ENCODE peak calls at places on chromosomes 4 and X, in five cellular contexts. X, Z, G, T and S are unnamed samples.

GRCh38 chrX:53128097-53128749 is 34.3 kb downstream of the KANTR start:
- DNase-seq in Z (no peak), T (peak; percentile 35), X (no peak), G (peak; percentile 6), S (peak; percentile 3)

GRCh38 chr4:52172166-52172565 is 121.1 kb downstream of the SPATA18 start:
- DNase-seq in X (no peak), Z (no peak), T (no peak), G (no peak), S (peak; percentile 22)

GRCh38 chrX:72130762-72131231 is 918 bp downstream of the RTL5 start:
- DNase-seq in Z (no peak), G (no peak), T (no peak), X (no peak), S (no peak)

GRCh38 chrX:23235051-23235450 is 99.6 kb upstream of the PTCHD1 start:
- DNase-seq in X (no peak), Z (no peak), G (no peak), T (no peak), S (no peak)

GRCh38 chrX:132292753-132293152 is 73.5 kb upstream of the RAP2C start:
- DNase-seq in T (peak; percentile 57), Z (peak; percentile 31), G (peak; percentile 22), X (peak; percentile 35), S (peak; percentile 59)

GRCh38 chr4:82524570-82525152 is 37.1 kb downstream of the TMEM150C start:
- DNase-seq in X (no peak), G (no peak), T (no peak), Z (no peak), S (peak; percentile 32)

GRCh38 chrX:139762400-139763183 is 54.6 kb upstream of the MCF2 start:
- DNase-seq in T (peak; percentile 44), X (no peak), G (peak; percentile 4), Z (no peak), S (no peak)

GRCh38 chr4:18071894-18072293 is 50.3 kb upstream of the LCORL start:
- DNase-seq in T (no peak), X (no peak), G (no peak), Z (no peak), S (no peak)

GRCh38 chr4:174154455-174154854 is 129.0 kb downstream of the FBXO8 start:
- DNase-seq in Z (no peak), T (peak; percentile 76), G (peak; percentile 19), X (no peak), S (peak; percentile 85)

GRCh38 chr4:176002007-176002623 is 63.5 kb upstream of the WDR17 start:
- DNase-seq in Z (peak; percentile 43), G (peak; percentile 12), X (no peak), T (no peak), S (peak; percentile 37)

GRCh38 chrX:37745835-37746234 is 34.0 kb upstream of the CYBB start:
- DNase-seq in G (no peak), X (no peak), Z (no peak), T (no peak), S (no peak)

GRCh38 chr4:2257361-2258001 is 4.4 kb downstream of the MXD4 start:
- DNase-seq in T (no peak), G (no peak), X (no peak), Z (no peak), S (no peak)

GRCh38 chr4:2256781-2257191 is 5.1 kb downstream of the MXD4 start:
- DNase-seq in X (peak; percentile 31), G (no peak), Z (no peak), T (no peak), S (no peak)

GRCh38 chr4:2259036-2259540 is 2.8 kb downstream of the MXD4 start:
- DNase-seq in G (no peak), X (no peak), T (no peak), Z (no peak), S (no peak)

GRCh38 chr4:2259541-2260267 is 2.2 kb downstream of the MXD4 start:
- DNase-seq in X (no peak), G (no peak), T (no peak), Z (no peak), S (no peak)

GRCh38 chr4:2258091-2259035 is 3.5 kb downstream of the MXD4 start:
- DNase-seq in T (no peak), G (no peak), X (no peak), Z (no peak), S (no peak)
- H3K4me2 ChIP-seq in T (no peak overlapping the region), G (no peak overlapping the region), X (no peak overlapping the region), Z (no peak overlapping the region), S (no peak overlapping the region)

DNA sequence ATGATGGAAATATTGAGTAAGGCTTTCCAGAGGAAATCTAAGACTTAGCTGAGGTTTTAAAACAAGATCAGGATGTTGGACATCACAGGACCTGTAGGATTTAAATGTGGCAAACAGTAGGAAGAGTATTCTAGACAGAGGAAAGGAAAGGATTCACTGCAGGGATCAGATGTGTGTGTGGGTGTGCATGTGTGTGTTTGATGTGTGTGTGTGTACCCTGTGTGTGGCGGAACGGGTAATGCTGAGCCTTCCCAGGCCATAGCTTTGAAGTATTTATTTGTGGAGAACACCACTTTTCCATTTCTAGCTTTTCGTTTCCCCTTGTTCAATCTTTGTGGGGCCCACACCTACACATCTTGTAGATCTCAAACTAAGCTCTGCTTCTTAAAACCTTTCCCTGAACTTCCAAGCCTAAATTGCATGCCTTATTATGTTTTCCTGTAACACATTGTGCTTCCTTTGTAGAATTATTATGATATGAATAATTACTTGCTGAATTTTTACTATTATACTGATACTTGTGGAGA is 6.9 kb downstream of the GUCY1A1 start:
- DNase-seq in Z (no peak), T (no peak), G (no peak), X (no peak), S (no peak)
- H3K4me2 ChIP-seq in Z (no peak overlapping the region), T (no peak overlapping the region), G (no peak overlapping the region), X (no peak overlapping the region), S (no peak overlapping the region)

GRCh38 chr4:25312496-25313193 is at the start of gene ZCCHC4:
- DNase-seq in Z (peak; percentile 90), G (peak; percentile 82), X (peak; percentile 95), T (peak; percentile 90), S (peak; percentile 91)

GRCh38 chr4:25308761-25309160 is 3.8 kb upstream of the ZCCHC4 start:
- DNase-seq in G (peak; percentile 33), X (no peak), Z (no peak), T (peak; percentile 51), S (peak; percentile 58)

GRCh38 chr4:25308266-25308665 is 4.3 kb upstream of the ZCCHC4 start:
- DNase-seq in G (no peak), Z (no peak), X (no peak), T (no peak), S (no peak)

GRCh38 chr4:25310825-25311210 is 1.8 kb upstream of the ZCCHC4 start:
- DNase-seq in Z (no peak), T (no peak), X (no peak), G (no peak), S (no peak)

DNA sequence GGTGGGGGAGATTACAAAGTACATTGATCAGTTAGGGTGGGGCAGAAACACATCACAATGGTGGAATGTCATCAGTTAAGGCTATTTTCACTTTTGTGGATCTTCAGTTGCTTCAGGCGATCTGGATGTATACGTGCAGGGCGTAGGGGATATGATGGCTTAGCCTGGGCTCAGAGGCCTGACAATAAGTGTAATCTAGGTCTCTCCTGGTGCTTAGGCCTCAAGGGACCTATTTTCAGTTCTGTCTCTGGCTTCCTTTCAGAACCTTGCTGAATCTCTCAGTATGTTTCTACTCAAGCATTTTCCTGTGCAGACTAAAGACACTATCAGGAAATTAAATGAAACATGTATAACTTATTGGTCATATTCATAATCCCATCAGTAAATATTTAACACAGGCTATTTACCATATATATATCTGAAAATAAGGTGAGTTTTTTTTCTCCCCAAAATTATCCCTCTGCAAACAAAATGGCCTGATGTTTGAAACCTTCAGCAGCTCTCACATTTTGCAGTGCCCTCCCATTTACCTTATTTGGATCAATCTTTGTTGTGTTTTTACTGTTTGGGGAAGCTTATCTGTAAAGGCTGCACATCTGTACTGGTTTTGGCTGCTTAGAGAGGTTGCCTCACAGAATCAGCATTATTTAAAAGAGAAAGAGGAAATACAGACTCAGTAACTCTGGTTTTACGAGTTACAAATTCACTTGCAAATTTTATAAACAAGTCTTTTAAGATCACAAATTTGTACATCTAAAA is 2.3 kb upstream of the ZCCHC4 start:
- DNase-seq in G (no peak), T (no peak), X (no peak), Z (no peak), S (no peak)
- H3K4me2 ChIP-seq in G (no peak overlapping the region), T (no peak overlapping the region), X (peak overlapping the region; percentile 22), Z (no peak overlapping the region), S (no peak overlapping the region)

GRCh38 chr4:140163029-140163810 is 9.2 kb upstream of the MAML3 start:
- DNase-seq in G (peak; percentile 69), Z (no peak), T (peak; percentile 69), X (no peak), S (no peak)
- H3K4me2 ChIP-seq in G (peak overlapping the region; percentile 82), Z (no peak overlapping the region), T (peak overlapping the region; percentile 86), X (no peak overlapping the region), S (no peak overlapping the region)

DNA sequence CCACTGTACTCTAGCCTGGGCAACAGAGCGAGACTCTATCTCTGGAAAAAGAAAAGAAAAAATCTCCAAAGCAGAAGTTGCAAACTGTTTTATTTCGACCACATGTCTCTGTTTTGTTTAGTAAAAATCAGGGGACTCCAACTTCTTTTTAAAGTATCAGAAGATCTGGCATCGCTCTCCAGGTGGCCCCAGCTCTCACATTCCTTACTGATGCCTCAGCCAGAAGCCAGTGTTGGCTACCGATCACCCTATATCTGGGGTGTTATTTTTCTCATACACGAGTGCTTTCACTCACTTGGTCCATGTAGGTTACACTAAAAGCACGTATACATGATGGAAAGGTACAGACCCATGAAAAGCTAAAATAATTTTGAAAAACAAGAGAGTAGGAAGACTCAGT is 8.3 kb downstream of the MPP1 start:
- DNase-seq in Z (no peak), G (peak; percentile 19), X (no peak), T (no peak), S (peak; percentile 22)
- H3K4me2 ChIP-seq in Z (no peak overlapping the region), G (peak overlapping the region; percentile 30), X (peak overlapping the region; percentile 83), T (no peak overlapping the region), S (no peak overlapping the region)

DNA sequence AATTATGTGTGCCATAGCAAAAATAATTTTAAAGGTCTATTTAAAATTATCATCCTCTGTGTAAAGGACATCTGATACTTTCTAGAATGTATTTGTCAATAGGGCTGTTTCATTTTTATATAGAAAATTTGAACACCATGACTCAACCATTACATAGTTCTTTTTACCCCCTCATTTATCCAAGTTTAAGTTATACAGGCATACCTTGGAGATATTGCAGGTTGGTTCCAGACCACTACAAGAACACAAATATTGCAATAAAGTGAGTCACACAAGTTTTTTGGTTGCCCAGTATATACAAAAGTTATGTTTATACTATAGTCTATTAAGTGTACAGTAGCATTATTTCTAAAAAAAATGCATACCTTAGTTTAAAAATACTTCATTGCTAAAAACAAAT is 130.4 kb downstream of the MSL3 start:
- DNase-seq in G (no peak), X (no peak), Z (no peak), T (no peak), S (no peak)
- H3K4me2 ChIP-seq in G (no peak overlapping the region), X (no peak overlapping the region), Z (no peak overlapping the region), T (no peak overlapping the region), S (no peak overlapping the region)

DNA sequence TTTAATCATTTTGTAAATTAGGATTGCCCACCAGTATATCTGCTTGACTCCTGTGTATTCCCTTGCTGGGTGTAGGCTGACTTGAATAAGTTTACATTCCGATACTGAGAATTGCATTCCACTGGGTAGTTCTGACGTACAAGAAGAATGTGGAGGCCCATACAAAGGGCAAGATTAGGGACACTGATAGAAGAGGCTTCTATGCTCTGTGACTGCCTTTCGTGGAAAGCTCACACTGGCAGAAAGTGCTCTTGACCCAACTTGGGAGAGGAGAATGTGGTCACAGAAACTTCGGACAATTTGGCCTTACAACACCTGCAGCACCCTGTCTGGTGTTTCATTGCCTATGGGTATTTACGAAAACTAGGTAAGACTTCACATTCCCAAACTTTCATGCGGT is 126.3 kb downstream of the RAPGEF2 start:
- DNase-seq in T (peak; percentile 94), X (no peak), G (peak; percentile 92), Z (peak; percentile 70), S (peak; percentile 87)
- H3K4me2 ChIP-seq in T (peak overlapping the region; percentile 99), X (no peak overlapping the region), G (peak overlapping the region; percentile 80), Z (no peak overlapping the region), S (peak overlapping the region; percentile 70)

GRCh38 chr4:118836763-118837507 is 1.0 kb upstream of the SEC24D start:
- DNase-seq in X (no peak), G (no peak), Z (no peak), T (no peak), S (no peak)
- H3K4me2 ChIP-seq in X (peak overlapping the region; percentile 94), G (peak overlapping the region; percentile 98), Z (peak overlapping the region; percentile 54), T (peak overlapping the region; percentile 84), S (peak overlapping the region; percentile 90)